ENCODE peak calls at places on chromosomes 4 and X, in seven cellular contexts. C, V, S, E, Y, I and U are unnamed samples.

GRCh38 chr4:186298034-186298647 is 32.2 kb downstream of the F11 start:
- DNase-seq in C (no peak), V (no peak), S (no peak), E (no peak), Y (no peak), I (peak; percentile 37), U (peak; percentile 73)

GRCh38 chrX:140572724-140573123 is 67.9 kb upstream of the SOX3 start:
- DNase-seq in C (peak; percentile 46), V (no peak), S (peak; percentile 3), E (peak; percentile 7), Y (peak; percentile 14), I (peak; percentile 21), U (peak; percentile 64)

GRCh38 chrX:44431206-44431605 is 87.7 kb upstream of the EFHC2 start:
- DNase-seq in C (no peak), V (peak; percentile 6), S (no peak), E (peak; percentile 6), Y (no peak), I (no peak), U (no peak)

GRCh38 chr4:99669084-99669483 is 11.5 kb upstream of the C4orf54 start:
- DNase-seq in C (no peak), V (no peak), S (no peak), E (no peak), Y (no peak), I (no peak), U (no peak)

GRCh38 chr4:54635329-54635728 is 22.4 kb upstream of the KIT start:
- DNase-seq in C (no peak), V (no peak), S (no peak), E (no peak), Y (no peak), I (no peak), U (no peak)

GRCh38 chrX:40077906-40078305 is 19.9 kb downstream of the BCOR start:
- DNase-seq in C (no peak), V (no peak), S (no peak), E (no peak), Y (no peak), I (no peak), U (no peak)

GRCh38 chrX:70433848-70434351 is 10.7 kb upstream of the DLG3 start:
- DNase-seq in C (peak; percentile 20), V (peak; percentile 49), S (no peak), E (peak; percentile 54), Y (peak; percentile 84), I (peak; percentile 79), U (peak; percentile 73)

GRCh38 chr4:10584042-10584441 is 100.5 kb downstream of the CLNK start:
- DNase-seq in C (no peak), V (no peak), S (peak; percentile 49), E (peak; percentile 6), Y (no peak), I (no peak), U (no peak)

GRCh38 chr4:173529505-173530325 is at the start of gene HAND2:
- DNase-seq in C (no peak), V (no peak), S (no peak), E (no peak), Y (peak; percentile 71), I (peak; percentile 91), U (peak; percentile 69)

GRCh38 chr4:76434901-76435688 is at the start of gene SHROOM3:
- DNase-seq in C (no peak), V (no peak), S (no peak), E (no peak), Y (no peak), I (no peak), U (peak; percentile 72)

GRCh38 chr4:40688446-40689095 is 58.9 kb upstream of the RBM47 start:
- DNase-seq in C (no peak), V (no peak), S (no peak), E (no peak), Y (no peak), I (no peak), U (no peak)

GRCh38 chrX:149939271-149940014 is 1.2 kb upstream of the EOLA2 start:
- DNase-seq in C (no peak), V (peak; percentile 69), S (peak; percentile 30), E (peak; percentile 85), Y (peak; percentile 92), I (peak; percentile 76), U (peak; percentile 92)

GRCh38 chrX:54248309-54248708 is 65.3 kb upstream of the FAM120C start:
- DNase-seq in C (peak; percentile 8), V (peak; percentile 6), S (no peak), E (peak; percentile 12), Y (peak; percentile 4), I (no peak), U (peak; percentile 8)

GRCh38 chr4:149995134-149995756 is 83.0 kb upstream of the DCLK2 start:
- DNase-seq in C (no peak), V (no peak), S (no peak), E (no peak), Y (no peak), I (no peak), U (no peak)

GRCh38 chrX:11187001-11187400 is 75.9 kb downstream of the HCCS start:
- DNase-seq in C (no peak), V (no peak), S (no peak), E (no peak), Y (no peak), I (no peak), U (no peak)

GRCh38 chr4:52173470-52174055 is 122.5 kb downstream of the SPATA18 start:
- DNase-seq in C (no peak), V (no peak), S (no peak), E (no peak), Y (no peak), I (no peak), U (no peak)

GRCh38 chr4:3753711-3754412 is 12.3 kb upstream of the ADRA2C start:
- DNase-seq in C (no peak), V (no peak), S (no peak), E (no peak), Y (no peak), I (no peak), U (peak; percentile 67)

GRCh38 chr4:3750334-3750733 is 15.9 kb upstream of the ADRA2C start:
- DNase-seq in C (no peak), V (no peak), S (no peak), E (no peak), Y (no peak), I (no peak), U (no peak)

GRCh38 chr4:3747582-3747906 is 18.6 kb upstream of the ADRA2C start:
- DNase-seq in C (no peak), V (no peak), S (no peak), E (no peak), Y (peak; percentile 38), I (no peak), U (peak; percentile 83)

GRCh38 chr4:3749081-3749480 is 17.1 kb upstream of the ADRA2C start:
- DNase-seq in C (no peak), V (no peak), S (no peak), E (no peak), Y (no peak), I (no peak), U (no peak)

DNA sequence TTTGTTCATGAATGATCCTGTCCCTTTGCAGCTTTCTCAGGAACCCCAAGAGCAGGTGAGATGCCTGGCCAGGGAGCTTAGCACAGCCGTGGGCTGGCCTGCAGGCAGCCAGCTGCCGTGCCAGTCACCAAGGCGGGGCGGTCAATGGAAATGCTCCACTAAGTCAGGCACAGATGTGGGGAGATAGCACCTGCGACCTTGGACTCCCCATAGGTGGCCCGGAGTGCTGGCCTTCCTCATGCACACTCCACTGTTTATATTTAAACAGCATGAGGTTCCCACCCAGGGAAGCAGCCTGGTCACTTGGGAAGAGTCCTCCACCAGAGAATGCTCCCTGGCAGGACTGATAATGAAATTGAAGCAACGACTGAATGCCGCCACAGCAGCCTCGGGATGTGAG is 14.2 kb upstream of the ADRA2C start:
- DNase-seq in C (no peak), V (no peak), S (no peak), E (no peak), Y (no peak), I (no peak), U (no peak)
- H3K27me3 ChIP-seq in C (no peaks in the 10 kb centered on the region), V (no peaks in the 10 kb centered on the region), S (no peaks in the 10 kb centered on the region), E (peaks cover 90% of the 10 kb centered on the region), Y (peaks cover 81% of the 10 kb centered on the region), I (no peaks in the 10 kb centered on the region), U (no peaks in the 10 kb centered on the region)

DNA sequence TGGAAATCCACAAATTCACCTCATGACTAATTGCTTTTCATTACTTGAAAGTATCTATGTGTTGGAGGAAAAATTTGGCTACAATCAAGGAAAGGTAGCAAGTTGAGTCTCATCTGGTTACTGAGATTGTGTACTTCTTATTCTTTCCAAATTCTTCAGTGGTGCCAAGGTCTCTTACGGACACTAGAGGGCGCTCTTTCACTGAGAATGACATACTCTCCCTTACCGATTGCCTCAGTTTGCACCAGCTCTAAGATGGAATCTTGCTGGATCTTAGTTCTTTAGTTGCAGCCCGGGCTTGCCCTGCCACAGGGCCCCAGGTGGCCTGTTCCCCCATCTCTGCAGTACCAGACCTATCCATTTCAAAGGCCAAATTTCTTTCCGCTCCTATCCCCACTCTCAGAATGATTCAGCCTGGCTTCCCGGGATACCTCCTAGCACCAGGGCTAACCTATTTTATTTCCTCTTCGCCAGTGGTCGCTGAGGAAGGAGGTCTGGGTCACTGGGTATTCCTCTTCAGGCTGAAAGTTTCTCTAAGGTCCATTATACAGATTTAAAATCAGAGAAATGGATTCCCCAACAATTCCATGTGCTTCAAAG is 24.6 kb upstream of the GPR50 start:
- DNase-seq in C (peak; percentile 58), V (peak; percentile 13), S (no peak), E (peak; percentile 14), Y (peak; percentile 57), I (peak; percentile 37), U (peak; percentile 66)
- TF ChIP-seq REST in C (no peak), V (no peak), S (no peak), E (no peak), Y (no peak), I (no peak), U (no peak)

GRCh38 chr4:68597489-68597888 is 21.4 kb upstream of the UGT2B17 start:
- DNase-seq in C (no peak), V (no peak), S (no peak), E (peak; percentile 65), Y (no peak), I (no peak), U (no peak)

GRCh38 chr4:68594678-68595077 is 18.6 kb upstream of the UGT2B17 start:
- DNase-seq in C (no peak), V (no peak), S (no peak), E (no peak), Y (no peak), I (no peak), U (no peak)

GRCh38 chr4:68599150-68599549 is 23.0 kb upstream of the UGT2B17 start:
- DNase-seq in C (no peak), V (no peak), S (no peak), E (peak; percentile 57), Y (no peak), I (no peak), U (no peak)
- H3K27ac ChIP-seq in C (no peak overlapping the region), V (no peak overlapping the region), S (no peak overlapping the region), E (no peak overlapping the region), Y (no peak overlapping the region), I (no peak overlapping the region), U (no peak overlapping the region)

GRCh38 chr4:6169239-6169638 is 31.1 kb downstream of the JAKMIP1 start:
- DNase-seq in C (no peak), V (no peak), S (no peak), E (no peak), Y (no peak), I (no peak), U (no peak)

GRCh38 chr4:6175426-6175825 is 24.9 kb downstream of the JAKMIP1 start:
- DNase-seq in C (no peak), V (no peak), S (no peak), E (no peak), Y (no peak), I (no peak), U (no peak)

GRCh38 chr4:6172093-6172926 is 28.0 kb downstream of the JAKMIP1 start:
- DNase-seq in C (no peak), V (no peak), S (no peak), E (no peak), Y (no peak), I (peak; percentile 80), U (no peak)

GRCh38 chr4:6177587-6178197 is 22.7 kb downstream of the JAKMIP1 start:
- DNase-seq in C (no peak), V (no peak), S (no peak), E (no peak), Y (peak; percentile 24), I (no peak), U (peak; percentile 66)

GRCh38 chr4:6172927-6173200 is 27.5 kb downstream of the JAKMIP1 start:
- DNase-seq in C (no peak), V (no peak), S (no peak), E (no peak), Y (no peak), I (no peak), U (no peak)
- H3K27me3 ChIP-seq in C (no peaks in the 10 kb centered on the region), V (no peaks in the 10 kb centered on the region), S (no peaks in the 10 kb centered on the region), E (no peaks in the 10 kb centered on the region), Y (no peaks in the 10 kb centered on the region), I (no peaks in the 10 kb centered on the region), U (no peaks in the 10 kb centered on the region)